ENCODE peak calls at places on chromosomes 7 and 10, in five cellular contexts. K is SJSA1, P is hepatocyte, D is dorsolateral prefrontal cortex, F is transverse colon. L is an unnamed sample.

GRCh38 chr10:22992621-22993020 is 64.8 kb downstream of the ARMC3 start:
- DNase-seq in F (no peak), K (no peak), P (no peak), D (no peak), L (no peak)

GRCh38 chr7:119963654-119964053 is 309.3 kb upstream of the KCND2 start:
- DNase-seq in K (no peak), P (no peak), F (no peak), D (no peak), L (no peak)

GRCh38 chr10:102641398-102641797 is 2.9 kb upstream of the TRIM8 start:
- DNase-seq in K (no peak), D (no peak), P (peak), F (no peak), L (no peak)

GRCh38 chr7:151936207-151936606 is 20.0 kb upstream of the GALNTL5 start:
- DNase-seq in D (no peak), K (no peak), P (no peak), F (no peak), L (no peak)

GRCh38 chr7:113087278-113087998 is 811 bp upstream of the GPR85 start:
- DNase-seq in F (no peak), P (peak), D (no peak), K (peak), L (no peak)

GRCh38 chr10:13877154-13877909 is 290.6 kb downstream of the PRPF18 start:
- DNase-seq in K (no peak), P (no peak), D (no peak), F (no peak), L (peak)

GRCh38 chr10:110209399-110209925 is 2.1 kb downstream of the MXI1 start:
- DNase-seq in F (peak), K (peak), D (peak), P (peak), L (peak)

GRCh38 chr10:86733260-86733671 is 23.2 kb upstream of the BMPR1A start:
- DNase-seq in K (no peak), P (no peak), F (peak), D (no peak), L (no peak)

GRCh38 chr7:78261302-78261701 is 462.7 kb downstream of the PHTF2 start:
- DNase-seq in F (no peak), D (no peak), P (no peak), K (no peak), L (no peak)

GRCh38 chr7:131027287-131027773 is 293.3 kb upstream of the KLF14 start:
- DNase-seq in K (no peak), P (peak), F (no peak), D (peak), L (no peak)

GRCh38 chr7:47484457-47484856 is 97.5 kb downstream of the TNS3 start:
- DNase-seq in F (no peak), D (no peak), P (no peak), K (no peak), L (peak)

GRCh38 chr10:66629976-66630375 is 295.9 kb upstream of the LRRTM3 start:
- DNase-seq in D (no peak), P (no peak), F (no peak), K (no peak), L (no peak)

GRCh38 chr7:157176771-157177170 is 38.0 kb downstream of the UBE3C start:
- DNase-seq in K (no peak), D (no peak), F (no peak), P (no peak), L (no peak)

GRCh38 chr7:150413640-150414081 is 34.5 kb downstream of the ZNF775 start:
- DNase-seq in K (no peak), F (no peak), P (no peak), D (no peak), L (no peak)

GRCh38 chr7:158685727-158686126 is 18.9 kb downstream of the NCAPG2 start:
- DNase-seq in K (no peak), F (no peak), P (no peak), D (no peak), L (no peak)

GRCh38 chr10:99431190-99431549 is 746 bp upstream of the GOT1 start:
- DNase-seq in D (peak), F (peak), K (peak), P (peak), L (peak)

GRCh38 chr7:18762189-18762588 is 266.6 kb downstream of the HDAC9 start:
- DNase-seq in P (no peak), D (no peak), F (no peak), K (no peak), L (no peak)

GRCh38 chr7:106021211-106022067 is 58.4 kb downstream of the CDHR3 start:
- DNase-seq in K (no peak), P (no peak), F (no peak), D (no peak), L (no peak)
- H3K27ac ChIP-seq in K (no peak), P (peak), F (no peak), D (no peak), L (no peak)

GRCh38 chr7:31027161-31027965 is 24.7 kb upstream of the ADCYAP1R1 start:
- DNase-seq in K (no peak), F (peak), D (peak), P (peak), L (no peak)

GRCh38 chr7:31028006-31028405 is 24.1 kb upstream of the ADCYAP1R1 start:
- DNase-seq in K (no peak), P (no peak), D (no peak), F (no peak), L (no peak)

GRCh38 chr7:31029251-31029650 is 22.9 kb upstream of the ADCYAP1R1 start:
- DNase-seq in K (no peak), P (no peak), F (no peak), D (no peak), L (no peak)

GRCh38 chr7:31029674-31030073 is 22.4 kb upstream of the ADCYAP1R1 start:
- DNase-seq in F (no peak), D (no peak), P (no peak), K (no peak), L (no peak)

DNA sequence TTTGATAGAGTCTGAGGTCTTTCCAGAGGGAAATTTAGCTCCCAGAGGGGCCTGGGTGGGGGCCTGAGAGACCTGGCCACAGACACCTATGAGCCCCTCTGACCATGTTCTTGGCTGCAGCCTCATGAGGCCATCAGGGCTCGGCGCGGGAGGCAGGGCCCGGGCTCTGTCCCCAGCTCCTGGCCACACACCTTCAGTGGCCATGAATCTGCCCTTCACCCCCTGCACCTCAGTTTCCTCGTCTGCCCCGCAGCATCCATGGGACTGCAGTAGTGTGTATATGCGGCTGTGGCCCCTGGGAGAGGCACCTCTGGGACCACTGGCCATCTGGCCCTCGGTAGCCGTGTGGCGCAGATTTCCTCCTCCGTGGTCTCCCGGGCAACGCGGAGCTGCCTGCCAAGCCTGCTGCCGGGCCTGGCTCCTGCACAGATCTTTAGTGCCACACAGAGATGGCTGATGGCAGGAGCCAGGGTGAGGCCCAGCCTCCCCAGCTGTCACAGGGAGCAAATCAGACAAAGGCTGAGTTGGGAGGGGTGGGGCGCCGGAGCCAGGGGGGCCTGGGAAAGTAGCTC is 23.6 kb upstream of the ADCYAP1R1 start:
- DNase-seq in F (no peak), D (peak), P (no peak), K (no peak), L (no peak)
- H3K27ac ChIP-seq in F (no peak), D (peak), P (no peak), K (no peak), L (no peak)

GRCh38 chr10:132168571-132169030 is 18.1 kb upstream of the DPYSL4 start:
- DNase-seq in P (no peak), D (peak), F (no peak), K (no peak), L (peak)

GRCh38 chr10:132167976-132168375 is 18.8 kb upstream of the DPYSL4 start:
- DNase-seq in P (no peak), F (no peak), K (no peak), D (peak), L (peak)

GRCh38 chr10:132165416-132165980 is 21.2 kb upstream of the DPYSL4 start:
- DNase-seq in K (no peak), D (peak), F (no peak), P (no peak), L (peak)

GRCh38 chr10:132166216-132166950 is 20.4 kb upstream of the DPYSL4 start:
- DNase-seq in P (no peak), K (no peak), D (peak), F (no peak), L (peak)

DNA sequence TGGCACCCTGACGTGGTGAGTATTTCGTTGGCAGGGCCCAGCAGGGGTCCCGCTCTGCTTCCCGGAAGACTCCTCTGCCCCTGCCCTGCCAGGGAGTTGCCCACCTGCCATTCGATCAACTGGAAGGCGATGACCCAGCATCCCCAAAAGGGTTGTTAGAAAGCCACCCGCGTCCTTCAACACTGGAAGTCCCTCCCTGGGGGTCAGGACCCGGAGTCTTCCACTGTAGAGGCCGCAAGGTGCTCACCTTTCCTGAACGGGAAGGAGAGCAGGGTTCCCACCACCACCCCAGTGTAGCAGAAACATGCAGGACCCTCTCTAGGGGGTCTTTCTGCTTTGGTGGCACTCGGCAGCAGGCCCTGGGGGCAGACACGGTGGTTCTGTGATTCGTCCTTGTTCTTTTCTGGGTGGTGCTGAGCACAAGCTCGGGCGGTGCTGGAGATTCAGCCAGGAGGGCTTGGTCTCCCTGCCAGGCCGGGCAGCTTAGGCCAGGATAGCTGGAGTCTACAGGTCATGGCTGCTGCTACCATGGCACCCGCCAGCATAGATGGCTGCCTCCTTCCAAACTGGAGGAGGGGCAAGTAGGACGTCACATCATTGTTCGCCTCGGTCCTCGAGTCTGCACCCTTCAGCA is 19.6 kb upstream of the DPYSL4 start:
- DNase-seq in K (no peak), F (no peak), P (no peak), D (peak), L (peak)
- H3K27ac ChIP-seq in K (no peak), F (no peak), P (no peak), D (peak), L (no peak)

GRCh38 chr7:134892963-134893362 is 93.3 kb upstream of the AGBL3 start:
- DNase-seq in P (no peak), D (no peak), K (no peak), F (no peak), L (no peak)
- H3K27ac ChIP-seq in P (peak), D (peak), K (no peak), F (peak), L (peak)